ENCODE peak calls at places on chromosomes 16 and 17, in seven cellular contexts. P, L, N, F, R, S and H are unnamed samples.
A peak's percentile ranks its signal among the peaks of the same experiment; 100 is the strongest.

GRCh38 chr17:57691939-57692338 is 53.2 kb downstream of the CCDC182 start:
- DNase-seq in R (no peak), F (no peak), S (no peak), N (no peak), L (no peak), P (no peak), H (no peak)

GRCh38 chr17:17763136-17763535 is 73.7 kb downstream of the SREBF1 start:
- DNase-seq in P (no peak), N (no peak), L (no peak), F (no peak), R (no peak), S (no peak), H (no peak)

GRCh38 chr17:31549121-31549524 is 157.6 kb downstream of the RAB11FIP4 start:
- DNase-seq in F (peak; percentile 53), R (peak; percentile 44), S (no peak), N (no peak), P (no peak), L (peak; percentile 31), H (no peak)

GRCh38 chr16:49012961-49013726 is 268.5 kb downstream of the CBLN1 start:
- DNase-seq in N (no peak), P (no peak), F (no peak), R (no peak), L (peak; percentile 47), S (no peak), H (no peak)

GRCh38 chr16:20243731-20244281 is 83.5 kb downstream of the GP2 start:
- DNase-seq in L (no peak), R (no peak), N (no peak), F (no peak), S (no peak), P (no peak), H (no peak)

GRCh38 chr17:6249747-6250146 is 179.6 kb downstream of the WSCD1 start:
- DNase-seq in S (no peak), L (no peak), P (no peak), R (no peak), F (no peak), N (no peak), H (peak; percentile 38)

GRCh38 chr17:27878776-27879562 is 14.2 kb downstream of the LYRM9 start:
- DNase-seq in F (peak; percentile 86), N (no peak), R (no peak), P (peak; percentile 49), S (no peak), L (no peak), H (no peak)

GRCh38 chr16:78310990-78311561 is 211.6 kb downstream of the WWOX start:
- DNase-seq in L (peak; percentile 32), F (no peak), P (no peak), N (no peak), R (no peak), S (no peak), H (peak; percentile 53)

GRCh38 chr17:19470529-19471261 is 59.7 kb downstream of the RNF112 start:
- DNase-seq in L (peak; percentile 51), N (no peak), R (no peak), P (no peak), F (peak; percentile 94), S (no peak), H (peak; percentile 67)

GRCh38 chr17:29179232-29180036 is 764 bp downstream of the MYO18A start:
- DNase-seq in S (no peak), L (peak; percentile 81), N (no peak), F (peak; percentile 82), P (peak; percentile 11), R (peak; percentile 60), H (peak; percentile 98)

GRCh38 chr16:85353839-85354622 is 241.8 kb upstream of the CIBAR2 start:
- DNase-seq in F (peak; percentile 44), N (no peak), L (no peak), S (no peak), R (no peak), P (no peak), H (no peak)

GRCh38 chr16:84460406-84461028 is 43.9 kb downstream of the MEAK7 start:
- DNase-seq in R (no peak), L (no peak), P (no peak), S (no peak), F (no peak), N (no peak), H (peak; percentile 27)

GRCh38 chr16:89864421-89864820 is 9.0 kb upstream of the TCF25 start:
- DNase-seq in N (no peak), P (no peak), S (no peak), R (peak; percentile 55), L (peak; percentile 57), F (no peak), H (no peak)

GRCh38 chr17:48215583-48216139 is 108.1 kb downstream of the SNX11 start:
- DNase-seq in N (no peak), R (peak; percentile 82), L (peak; percentile 66), S (peak; percentile 30), F (peak; percentile 100), P (no peak), H (peak; percentile 77)

GRCh38 chr17:48526986-48527741 is 3.6 kb downstream of the HOXB1 start:
- DNase-seq in L (no peak), P (peak; percentile 40), S (no peak), N (no peak), R (no peak), F (no peak), H (peak; percentile 84)

GRCh38 chr17:54876656-54877195 is 23.9 kb upstream of the TOM1L1 start:
- DNase-seq in P (no peak), F (no peak), S (no peak), L (no peak), R (no peak), N (no peak), H (peak; percentile 54)

GRCh38 chr17:64682261-64683181 is 20.4 kb upstream of the SMURF2 start:
- DNase-seq in L (peak; percentile 88), P (no peak), N (no peak), R (peak; percentile 97), S (no peak), F (no peak), H (no peak)

GRCh38 chr16:69939821-69940585 is 11.1 kb upstream of the CLEC18A start:
- DNase-seq in R (no peak), P (no peak), N (no peak), L (no peak), S (no peak), F (no peak), H (no peak)

GRCh38 chr17:82030470-82031302 is 792 bp upstream of the RAC3 start:
- DNase-seq in F (peak; percentile 79), L (peak; percentile 23), P (peak; percentile 87), N (peak; percentile 75), S (peak; percentile 81), R (peak; percentile 92), H (peak; percentile 97)